ENCODE peak calls at places on chromosomes 2 and 18, in nine cellular contexts. E is substantia nigra, O is OCI-LY7, Q is HT-29, D is Daoy, Z is A549, N is COLO829, K is tibial artery, R is Caki2. M is an unnamed sample.

GRCh38 chr2:180497621-180498152 is 482.7 kb upstream of the UBE2E3 start:
- DNase-seq in Z (no peak), R (no peak), N (no peak), K (no peak), D (no peak), E (no peak), Q (no peak), O (no peak), M (no peak)

GRCh38 chr2:144801766-144802165 is 281.8 kb upstream of the ZEB2 start:
- DNase-seq in K (no peak), O (no peak), N (peak; percentile 80), Q (no peak), Z (no peak), D (peak; percentile 66), E (no peak), R (no peak), M (peak; percentile 90)

GRCh38 chr2:111118455-111119003 is 2.2 kb upstream of the BCL2L11 start:
- DNase-seq in Z (no peak), Q (no peak), O (no peak), E (no peak), D (peak; percentile 4), R (no peak), N (no peak), K (peak; percentile 29), M (no peak)

GRCh38 chr2:32718752-32719151 is 90.9 kb downstream of the TTC27 start:
- DNase-seq in R (no peak), N (no peak), E (no peak), Z (no peak), Q (no peak), O (no peak), D (no peak), K (no peak), M (no peak)

GRCh38 chr2:219124379-219125110 is 36.1 kb downstream of the NHEJ1 start:
- DNase-seq in Z (no peak), Q (no peak), D (peak; percentile 7), O (no peak), E (no peak), K (no peak), R (no peak), N (no peak), M (peak; percentile 50)

GRCh38 chr18:36330435-36331049 is 33.0 kb downstream of the FHOD3 start:
- DNase-seq in N (no peak), Z (no peak), K (no peak), R (no peak), E (no peak), Q (no peak), O (no peak), D (no peak), M (peak; percentile 45)

GRCh38 chr2:119683717-119684443 is 4.9 kb downstream of the TMEM177 start:
- DNase-seq in Q (no peak), E (no peak), D (peak; percentile 74), K (no peak), Z (no peak), N (no peak), O (no peak), R (peak; percentile 57), M (no peak)

GRCh38 chr2:190649035-190649797 is at the start of gene NAB1:
- DNase-seq in Q (peak; percentile 54), D (peak; percentile 63), R (peak; percentile 56), N (peak; percentile 17), O (peak; percentile 53), Z (peak; percentile 52), E (no peak), K (peak; percentile 38), M (peak; percentile 49)

GRCh38 chr18:31399336-31400032 is 22.9 kb downstream of the DSG4 start:
- DNase-seq in O (no peak), D (peak; percentile 61), Z (no peak), E (no peak), N (no peak), R (no peak), K (no peak), Q (peak; percentile 73), M (no peak)